ENCODE peak calls at places on chromosomes 2 and 18, in six cellular contexts. O, Z, I, G, K and C are unnamed samples.

GRCh38 chr2:25505630-25506029 is 163.9 kb upstream of the DNMT3A start:
- DNase-seq in O (no peak), Z (no peak), I (no peak), G (no peak), K (no peak), C (no peak)

GRCh38 chr18:22311301-22311700 is 106.4 kb downstream of the CTAGE1 start:
- DNase-seq in O (no peak), Z (no peak), I (no peak), G (no peak), K (no peak), C (no peak)

GRCh38 chr2:72605836-72606442 is 219.9 kb downstream of the EXOC6B start:
- DNase-seq in O (no peak), Z (no peak), I (peak), G (no peak), K (no peak), C (peak)

GRCh38 chr2:54274781-54275242 is 18.8 kb upstream of the TSPYL6 start:
- DNase-seq in O (no peak), Z (no peak), I (no peak), G (no peak), K (no peak), C (no peak)

GRCh38 chr18:12296087-12296403 is 12.0 kb upstream of the TUBB6 start:
- DNase-seq in O (no peak), Z (no peak), I (no peak), G (no peak), K (no peak), C (peak)

GRCh38 chr18:57627488-57627887 is 5.9 kb upstream of the NARS1 start:
- DNase-seq in O (no peak), Z (no peak), I (no peak), G (no peak), K (no peak), C (peak)

GRCh38 chr18:66749030-66749429 is 145.1 kb upstream of the CDH19 start:
- DNase-seq in O (no peak), Z (no peak), I (no peak), G (no peak), K (no peak), C (no peak)

GRCh38 chr2:94861308-94862152 is 9.7 kb upstream of the TEKT4 start:
- DNase-seq in O (no peak), Z (peak), I (no peak), G (no peak), K (no peak), C (peak)

GRCh38 chr2:179437430-179437829 is 172.8 kb upstream of the SESTD1 start:
- DNase-seq in O (no peak), Z (no peak), I (no peak), G (no peak), K (no peak), C (no peak)

GRCh38 chr2:209648714-209649113 is 122.9 kb upstream of the UNC80 start:
- DNase-seq in O (no peak), Z (no peak), I (no peak), G (no peak), K (no peak), C (no peak)

GRCh38 chr18:63882333-63883141 is 5.0 kb upstream of the SERPINB2 start:
- DNase-seq in O (no peak), Z (no peak), I (no peak), G (no peak), K (no peak), C (peak)

GRCh38 chr2:95316466-95317122 is 19.4 kb downstream of the KCNIP3 start:
- DNase-seq in O (no peak), Z (no peak), I (no peak), G (no peak), K (no peak), C (peak)

GRCh38 chr2:149894760-149895159 is 307.2 kb upstream of the MMADHC start:
- DNase-seq in O (no peak), Z (no peak), I (peak), G (no peak), K (no peak), C (no peak)

GRCh38 chr2:58063641-58064040 is 17.0 kb downstream of the VRK2 start:
- DNase-seq in O (no peak), Z (no peak), I (no peak), G (no peak), K (no peak), C (no peak)

GRCh38 chr2:214019229-214019972 is 391.5 kb upstream of the VWC2L start:
- DNase-seq in O (no peak), Z (peak), I (no peak), G (no peak), K (no peak), C (no peak)

GRCh38 chr18:383135-383534 is 115.3 kb upstream of the THOC1 start:
- DNase-seq in O (no peak), Z (no peak), I (no peak), G (no peak), K (no peak), C (no peak)

GRCh38 chr18:24799176-24799575 is 338.7 kb downstream of the HRH4 start:
- DNase-seq in O (no peak), Z (no peak), I (no peak), G (no peak), K (no peak), C (no peak)

GRCh38 chr2:156331572-156332451 is 709 bp downstream of the NR4A2 start:
- DNase-seq in O (no peak), Z (peak), I (peak), G (peak), K (no peak), C (peak)

GRCh38 chr2:203080447-203080846 is 65.8 kb downstream of the NBEAL1 start:
- DNase-seq in O (no peak), Z (no peak), I (no peak), G (no peak), K (no peak), C (no peak)

GRCh38 chr2:220682616-220683015 is 889.5 kb downstream of the EPHA4 start:
- DNase-seq in O (no peak), Z (no peak), I (no peak), G (no peak), K (no peak), C (no peak)

GRCh38 chr2:2662037-2662846 is 331.2 kb upstream of the MYT1L start:
- DNase-seq in O (no peak), Z (peak), I (no peak), G (no peak), K (no peak), C (no peak)

GRCh38 chr18:60978338-60978737 is 354.9 kb upstream of the CDH20 start:
- DNase-seq in O (no peak), Z (no peak), I (no peak), G (no peak), K (no peak), C (peak)